ENCODE peak calls at places on chromosomes 6 and 20, in ten cellular contexts. V, D, O, L, J, X, Z, A, G and C are unnamed samples.

GRCh38 chr6:137095651-137096238 is 51.0 kb upstream of the IL20RA start:
- DNase-seq in V (no peak), D (no peak), O (no peak), L (no peak), J (no peak), X (peak; percentile 72), Z (no peak), A (no peak), G (no peak), C (no peak)

GRCh38 chr6:145960918-145961604 is 3.1 kb downstream of the SHPRH start:
- DNase-seq in V (no peak), D (no peak), O (no peak), L (peak; percentile 93), J (no peak), X (no peak), Z (no peak), A (no peak), G (no peak), C (no peak)

GRCh38 chr20:6164421-6165341 is 41.9 kb upstream of the FERMT1 start:
- DNase-seq in V (no peak), D (no peak), O (no peak), L (peak; percentile 7), J (no peak), X (no peak), Z (no peak), A (no peak), G (no peak), C (no peak)

GRCh38 chr6:37936150-37936549 is 116.6 kb downstream of the ZFAND3 start:
- DNase-seq in V (no peak), D (no peak), O (no peak), L (no peak), J (no peak), X (no peak), Z (no peak), A (no peak), G (no peak), C (no peak)

GRCh38 chr6:106315765-106316375 is 9.7 kb downstream of the ATG5 start:
- DNase-seq in V (no peak), D (no peak), O (no peak), L (no peak), J (no peak), X (no peak), Z (no peak), A (no peak), G (no peak), C (no peak)

GRCh38 chr6:90021701-90022100 is 127.4 kb downstream of the GJA10 start:
- DNase-seq in V (no peak), D (no peak), O (no peak), L (no peak), J (no peak), X (no peak), Z (no peak), A (no peak), G (no peak), C (no peak)

GRCh38 chr20:1657556-1658334 is at the start of gene SIRPG:
- DNase-seq in V (no peak), D (no peak), O (no peak), L (no peak), J (no peak), X (peak; percentile 72), Z (no peak), A (no peak), G (no peak), C (no peak)

GRCh38 chr6:79601020-79601609 is 30.0 kb upstream of the SH3BGRL2 start:
- DNase-seq in V (no peak), D (no peak), O (peak; percentile 68), L (peak; percentile 12), J (peak; percentile 55), X (no peak), Z (no peak), A (no peak), G (no peak), C (no peak)

GRCh38 chr20:39253051-39253682 is 291.0 kb downstream of the DHX35 start:
- DNase-seq in V (no peak), D (no peak), O (no peak), L (no peak), J (no peak), X (no peak), Z (no peak), A (no peak), G (no peak), C (no peak)

GRCh38 chr6:82408952-82409421 is 45.4 kb downstream of the TPBG start:
- DNase-seq in V (no peak), D (no peak), O (peak; percentile 65), L (peak; percentile 57), J (no peak), X (no peak), Z (no peak), A (no peak), G (no peak), C (no peak)

GRCh38 chr20:62716198-62716940 is 7.7 kb downstream of the NTSR1 start:
- DNase-seq in V (no peak), D (peak; percentile 33), O (no peak), L (no peak), J (no peak), X (peak; percentile 64), Z (no peak), A (no peak), G (peak; percentile 40), C (no peak)

GRCh38 chr6:85403331-85404015 is 46.4 kb upstream of the NT5E start:
- DNase-seq in V (no peak), D (no peak), O (peak; percentile 50), L (peak; percentile 92), J (peak; percentile 75), X (no peak), Z (no peak), A (peak; percentile 59), G (no peak), C (no peak)

GRCh38 chr20:11389188-11389587 is 528.5 kb upstream of the BTBD3 start:
- DNase-seq in V (no peak), D (no peak), O (no peak), L (no peak), J (no peak), X (no peak), Z (no peak), A (no peak), G (no peak), C (no peak)

GRCh38 chr6:153538491-153538890 is 407.4 kb upstream of the RGS17 start:
- DNase-seq in V (no peak), D (no peak), O (no peak), L (peak; percentile 9), J (no peak), X (no peak), Z (no peak), A (no peak), G (no peak), C (no peak)

GRCh38 chr6:22332216-22332615 is 35.4 kb upstream of the PRL start:
- DNase-seq in V (no peak), D (no peak), O (no peak), L (no peak), J (no peak), X (no peak), Z (no peak), A (no peak), G (no peak), C (no peak)
- H3K9me3 ChIP-seq in V (no peaks in the 10 kb centered on the region), D (no peaks in the 10 kb centered on the region), O (no peaks in the 10 kb centered on the region), L (no peaks in the 10 kb centered on the region), J (no peaks in the 10 kb centered on the region), X (no peaks in the 10 kb centered on the region), Z (no peaks in the 10 kb centered on the region), A (no peaks in the 10 kb centered on the region), G (no peaks in the 10 kb centered on the region), C (no peaks in the 10 kb centered on the region)

GRCh38 chr6:10554826-10555225 is 33.7 kb downstream of the GCNT2 start:
- DNase-seq in V (no peak), D (no peak), O (no peak), L (no peak), J (peak; percentile 62), X (no peak), Z (no peak), A (peak; percentile 60), G (no peak), C (no peak)
- H3K4me3 ChIP-seq in V (no peak overlapping the region), D (no peak overlapping the region), O (no peak overlapping the region), L (no peak overlapping the region), J (no peak overlapping the region), X (no peak overlapping the region), Z (no peak overlapping the region), A (no peak overlapping the region), G (no peak overlapping the region), C (no peak overlapping the region)

GRCh38 chr6:87945966-87946365 is 101.7 kb upstream of the SPACA1 start:
- DNase-seq in V (no peak), D (no peak), O (no peak), L (peak; percentile 38), J (no peak), X (no peak), Z (no peak), A (no peak), G (no peak), C (no peak)
- H3K27ac ChIP-seq in V (no peak overlapping the region), D (no peak overlapping the region), O (no peak overlapping the region), L (no peak overlapping the region), J (no peak overlapping the region), X (no peak overlapping the region), Z (no peak overlapping the region), A (no peak overlapping the region), G (no peak overlapping the region), C (no peak overlapping the region)

GRCh38 chr6:88698661-88699060 is 264.8 kb downstream of the RNGTT start:
- DNase-seq in V (no peak), D (no peak), O (no peak), L (no peak), J (no peak), X (no peak), Z (no peak), A (no peak), G (no peak), C (no peak)

GRCh38 chr6:88695936-88696335 is 267.5 kb downstream of the RNGTT start:
- DNase-seq in V (no peak), D (no peak), O (no peak), L (no peak), J (no peak), X (no peak), Z (no peak), A (no peak), G (no peak), C (no peak)
- H3K9me3 ChIP-seq in V (no peaks in the 10 kb centered on the region), D (no peaks in the 10 kb centered on the region), O (no peaks in the 10 kb centered on the region), L (no peaks in the 10 kb centered on the region), J (peaks cover 3% of the 10 kb centered on the region), X (no peaks in the 10 kb centered on the region), Z (no peaks in the 10 kb centered on the region), A (peaks cover 11% of the 10 kb centered on the region), G (no peaks in the 10 kb centered on the region), C (peaks cover 2% of the 10 kb centered on the region)

GRCh38 chr6:2863901-2864300 is 22.2 kb upstream of the SERPINB1 start:
- DNase-seq in V (no peak), D (no peak), O (no peak), L (no peak), J (no peak), X (no peak), Z (no peak), A (peak; percentile 27), G (no peak), C (no peak)

GRCh38 chr6:2862712-2863174 is 21.1 kb upstream of the SERPINB1 start:
- DNase-seq in V (no peak), D (no peak), O (no peak), L (no peak), J (no peak), X (peak; percentile 75), Z (no peak), A (peak; percentile 29), G (peak; percentile 32), C (no peak)

GRCh38 chr6:2865270-2866182 is 23.9 kb upstream of the SERPINB1 start:
- DNase-seq in V (no peak), D (no peak), O (no peak), L (peak; percentile 62), J (no peak), X (no peak), Z (no peak), A (peak; percentile 45), G (no peak), C (no peak)

GRCh38 chr6:2868637-2869379 is 27.1 kb upstream of the SERPINB1 start:
- DNase-seq in V (no peak), D (no peak), O (no peak), L (no peak), J (no peak), X (no peak), Z (no peak), A (peak; percentile 21), G (no peak), C (no peak)

GRCh38 chr6:2866183-2866846 is 24.7 kb upstream of the SERPINB1 start:
- DNase-seq in V (no peak), D (no peak), O (no peak), L (no peak), J (no peak), X (no peak), Z (no peak), A (peak; percentile 77), G (no peak), C (no peak)
- H3K4me3 ChIP-seq in V (no peak overlapping the region), D (no peak overlapping the region), O (peak overlapping the region; percentile 18), L (no peak overlapping the region), J (no peak overlapping the region), X (no peak overlapping the region), Z (peak overlapping the region; percentile 12), A (no peak overlapping the region), G (no peak overlapping the region), C (no peak overlapping the region)